ENCODE peak calls at places on chromosomes 6 and 20, in five cellular contexts. F is kidney, T is tibial artery, R is GM13977, L is fibroblast of the aortic adventitia. C is an unnamed sample.

GRCh38 chr20:2523919-2524434 is 12.4 kb upstream of the TMC2 start:
- DNase-seq in F (no peak), T (no peak), L (no peak), R (no peak), C (no peak)

GRCh38 chr6:104473021-104473429 is 386.7 kb downstream of the HACE1 start:
- DNase-seq in R (no peak), L (no peak), T (no peak), F (no peak), C (no peak)

GRCh38 chr6:16727996-16728395 is 33.3 kb downstream of the ATXN1 start:
- DNase-seq in T (no peak), F (no peak), R (no peak), L (no peak), C (peak)

GRCh38 chr6:49003348-49003747 is 459.7 kb downstream of the MMUT start:
- DNase-seq in L (no peak), R (no peak), T (no peak), F (no peak), C (no peak)

GRCh38 chr20:63394069-63394468 is 32.9 kb upstream of the CHRNA4 start:
- DNase-seq in L (no peak), T (no peak), R (no peak), F (no peak), C (no peak)

GRCh38 chr6:91626935-91627334 is 1040.1 kb upstream of the MAP3K7 start:
- DNase-seq in L (no peak), F (no peak), R (no peak), T (no peak), C (no peak)

GRCh38 chr6:88048556-88048955 is 915 bp downstream of the SPACA1 start:
- DNase-seq in L (no peak), T (no peak), R (no peak), F (no peak), C (no peak)

GRCh38 chr6:86715676-86716075 is 221.7 kb upstream of the HTR1E start:
- DNase-seq in R (no peak), L (no peak), T (no peak), F (no peak), C (no peak)

GRCh38 chr6:3813150-3813780 is 35.9 kb upstream of the FAM50B start:
- DNase-seq in R (peak), L (peak), T (peak), F (peak), C (no peak)

GRCh38 chr6:47428746-47429664 is 48.6 kb upstream of the CD2AP start:
- DNase-seq in L (no peak), F (no peak), R (no peak), T (no peak), C (no peak)
- TF ChIP-seq CTCF in L (no peak), F (no peak), R (no peak), T (no peak), C (no peak)

GRCh38 chr6:123064038-123064437 is 68.0 kb downstream of the CLVS2 start:
- DNase-seq in R (no peak), T (no peak), L (no peak), F (no peak), C (no peak)
- TF ChIP-seq CTCF in R (no peak), T (no peak), L (no peak), F (no peak), C (no peak)

GRCh38 chr20:22223251-22223650 is 361.1 kb downstream of the FOXA2 start:
- DNase-seq in T (no peak), L (peak), F (no peak), R (no peak), C (no peak)
- TF ChIP-seq CTCF in T (no peak), L (no peak), F (no peak), R (no peak), C (no peak)

GRCh38 chr6:166420351-166420750 is 37.6 kb upstream of the MPC1 start:
- DNase-seq in F (peak), R (no peak), L (peak), T (peak), C (no peak)
- TF ChIP-seq CTCF in F (no peak), R (no peak), L (peak), T (no peak), C (peak)

GRCh38 chr6:117711369-117711768 is 36.1 kb downstream of the NUS1 start:
- DNase-seq in L (no peak), F (no peak), T (no peak), R (no peak), C (no peak)
- TF ChIP-seq CTCF in L (no peak), F (no peak), T (no peak), R (peak), C (no peak)

DNA sequence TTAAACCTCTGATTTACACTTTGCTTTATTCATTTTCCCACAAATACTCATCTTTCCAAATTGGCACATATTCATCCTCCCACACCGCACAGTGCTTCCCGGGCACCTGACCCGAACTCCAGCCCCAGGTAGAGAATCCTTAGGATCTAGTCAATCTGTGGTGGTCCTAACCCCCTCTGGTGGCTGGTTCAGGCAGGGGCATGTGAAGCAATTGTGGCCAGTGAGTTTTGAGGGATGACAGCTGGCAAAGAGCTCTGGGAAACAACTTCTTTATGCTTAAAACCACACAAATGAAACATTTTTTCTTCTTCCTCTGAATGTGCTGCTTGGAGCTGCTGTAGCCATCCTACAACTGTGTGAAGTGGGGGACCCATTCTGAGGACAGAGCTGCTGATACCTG is 54.7 kb downstream of the ELOVL5 start:
- DNase-seq in L (peak), F (no peak), T (no peak), R (no peak), C (no peak)
- TF ChIP-seq CTCF in L (peak), F (peak), T (peak), R (peak), C (no peak)

GRCh38 chr6:20946037-20946436 is 411.8 kb downstream of the CDKAL1 start:
- DNase-seq in L (peak), T (no peak), R (peak), F (no peak), C (no peak)
- TF ChIP-seq CTCF in L (peak), T (no peak), R (peak), F (no peak), C (no peak)